ENCODE peak calls at places on chromosomes 16 and 17, in eight cellular contexts. J is HCT116; N is MM.1S; H is CD8-positive, alpha-beta T cell; E is colonic mucosa; P is A549; I is heart right ventricle; V is keratinocyte. W is an unnamed sample. For H3K4me1, the result is how much of the 10 kb centered on the place peaks cover.

GRCh38 chr16:89538286-89538685 is 22.2 kb upstream of the RPL13 start:
- DNase-seq in I (no peak), J (no peak), P (no peak), N (no peak), V (no peak), H (no peak), E (no peak), W (no peak)

GRCh38 chr17:48593840-48594411 is 347 bp upstream of the HOXB5 start:
- DNase-seq in H (peak), P (peak), N (peak), I (peak), E (peak), J (no peak), V (no peak), W (peak)

GRCh38 chr17:10091051-10091450 is 107.4 kb downstream of the GAS7 start:
- DNase-seq in H (no peak), V (no peak), J (no peak), E (no peak), P (no peak), I (no peak), N (no peak), W (no peak)

GRCh38 chr17:59483860-59484259 is 81.5 kb upstream of the DHX40 start:
- DNase-seq in H (no peak), N (no peak), P (no peak), V (no peak), J (no peak), E (no peak), I (no peak), W (no peak)

GRCh38 chr17:74249966-74250365 is 24.1 kb upstream of the DNAI2 start:
- DNase-seq in V (no peak), P (no peak), J (no peak), N (no peak), E (no peak), I (no peak), H (no peak), W (peak)

GRCh38 chr17:4420692-4421131 is 13.0 kb upstream of the SPNS3 start:
- DNase-seq in H (peak), E (peak), J (peak), V (no peak), N (peak), I (no peak), P (peak), W (no peak)

GRCh38 chr16:31455601-31456314 is 3.5 kb upstream of the ARMC5 start:
- DNase-seq in V (no peak), N (no peak), H (no peak), P (no peak), I (no peak), J (no peak), E (no peak), W (no peak)

GRCh38 chr17:41634639-41635038 is 10.3 kb upstream of the KRT17 start:
- DNase-seq in E (no peak), I (no peak), N (no peak), V (no peak), H (no peak), P (no peak), J (no peak), W (no peak)

GRCh38 chr17:27747462-27748359 is 52.6 kb downstream of the NOS2 start:
- DNase-seq in N (no peak), I (no peak), J (peak), V (no peak), E (peak), H (no peak), P (no peak), W (no peak)

GRCh38 chr16:79064259-79064658 is 536.3 kb downstream of the MAF start:
- DNase-seq in I (no peak), J (no peak), V (no peak), E (no peak), H (no peak), N (no peak), P (no peak), W (no peak)

GRCh38 chr16:1439058-1439698 is 5.2 kb downstream of the CCDC154 start:
- DNase-seq in H (no peak), I (no peak), J (no peak), P (no peak), E (no peak), V (no peak), N (no peak), W (no peak)

GRCh38 chr17:73182616-73183310 is 10.1 kb upstream of the COG1 start:
- DNase-seq in N (no peak), V (no peak), H (no peak), I (no peak), E (no peak), P (no peak), J (no peak), W (no peak)

GRCh38 chr16:25177831-25178688 is 38.7 kb upstream of the AQP8 start:
- DNase-seq in J (no peak), H (no peak), N (no peak), P (no peak), E (peak), V (no peak), I (no peak), W (peak)

GRCh38 chr17:6420173-6420641 is 14.7 kb downstream of the AIPL1 start:
- DNase-seq in N (peak), E (no peak), V (no peak), P (peak), H (no peak), J (no peak), I (no peak), W (no peak)

GRCh38 chr17:75191584-75191983 is 8.8 kb upstream of the SUMO2 start:
- DNase-seq in P (no peak), H (no peak), V (no peak), E (no peak), N (no peak), J (no peak), I (no peak), W (peak)

GRCh38 chr17:50062323-50063243 is 6.7 kb downstream of the ITGA3 start:
- DNase-seq in I (peak), N (no peak), J (peak), E (peak), P (peak), V (peak), H (no peak), W (peak)
- H3K4me1 ChIP-seq in I (half or more), N (under half), J (half or more), E (under half), P (half or more), V (half or more), H (under half), W (half or more)

GRCh38 chr16:85006639-85007038 is 4.7 kb downstream of the ZDHHC7 start:
- DNase-seq in N (no peak), I (no peak), V (no peak), H (no peak), E (no peak), P (no peak), J (no peak), W (no peak)
- H3K4me1 ChIP-seq in N (under half), I (half or more), V (half or more), H (half or more), E (under half), P (half or more), J (under half), W (half or more)

GRCh38 chr17:76539631-76540271 is at the start of gene PRCD:
- DNase-seq in P (peak), I (no peak), H (no peak), E (no peak), N (no peak), V (no peak), J (no peak), W (no peak)
- H3K4me1 ChIP-seq in P (under half), I (half or more), H (under half), E (under half), N (under half), V (under half), J (under half), W (half or more)

DNA sequence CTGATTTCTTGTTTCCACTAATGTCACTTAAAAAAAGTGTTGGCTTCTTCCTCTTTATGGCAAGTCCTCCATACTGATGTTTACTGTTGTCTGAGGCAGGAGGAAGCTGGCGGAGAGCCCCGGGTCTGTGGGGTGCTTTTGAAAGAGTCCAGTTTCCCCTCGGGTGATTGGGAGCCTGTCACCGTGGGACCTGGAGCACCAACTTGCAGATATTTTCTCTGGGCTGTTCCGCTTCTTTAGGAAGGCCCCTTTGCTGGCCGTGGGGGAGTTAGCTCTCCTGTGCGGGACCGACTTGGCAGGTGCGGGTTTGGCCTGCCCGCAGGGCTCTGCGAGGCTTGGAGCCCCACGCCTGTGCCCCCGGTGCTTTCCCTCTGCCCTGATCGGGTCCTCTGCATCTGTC is 3.1 kb downstream of the BANP start:
- DNase-seq in V (no peak), E (no peak), J (no peak), N (no peak), P (no peak), H (no peak), I (no peak), W (peak)
- H3K4me1 ChIP-seq in V (under half), E (under half), J (under half), N (under half), P (under half), H (half or more), I (half or more), W (under half)

DNA sequence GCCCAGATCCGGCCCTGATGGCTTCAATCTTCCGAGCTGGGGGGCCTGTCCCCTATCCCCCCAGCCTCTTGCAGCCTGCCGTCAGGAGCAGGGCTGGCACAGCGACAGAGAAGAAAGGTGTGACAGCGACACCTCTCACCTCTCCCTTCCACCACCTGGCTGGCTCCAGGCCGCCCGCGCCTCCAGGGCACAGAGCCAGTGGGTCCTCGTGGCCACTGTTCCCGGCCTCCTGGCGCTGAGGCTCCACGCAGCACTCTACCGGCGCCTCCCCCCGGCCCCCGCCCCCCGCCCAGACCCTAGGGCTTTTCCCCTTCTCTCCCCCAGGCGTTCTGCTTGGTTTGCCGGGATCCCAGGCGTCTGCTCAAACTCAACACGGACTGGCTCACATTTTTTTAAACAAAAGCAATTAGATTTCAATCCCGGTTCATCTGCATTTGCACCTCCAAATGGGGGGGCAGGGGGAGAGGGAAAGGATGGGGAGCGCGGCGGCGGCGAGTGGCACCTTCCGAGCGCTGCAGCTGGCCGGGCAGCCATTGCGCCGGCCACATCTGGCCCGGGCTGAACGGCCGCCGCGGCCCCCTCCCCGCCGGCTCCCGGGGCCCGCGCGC is 12.8 kb upstream of the CBX8 start:
- DNase-seq in P (no peak), V (no peak), J (no peak), E (peak), N (no peak), H (no peak), I (no peak), W (no peak)
- H3K4me1 ChIP-seq in P (under half), V (under half), J (under half), E (under half), N (under half), H (under half), I (under half), W (under half)

GRCh38 chr17:30823425-30823824 is 1.1 kb downstream of the CRLF3 start:
- DNase-seq in H (no peak), I (no peak), J (no peak), V (no peak), P (no peak), N (no peak), E (no peak), W (no peak)
- H3K4me1 ChIP-seq in H (half or more), I (under half), J (under half), V (under half), P (under half), N (under half), E (under half), W (half or more)

W was measured in upper lobe of left lung.